ENCODE peak calls at places on chromosomes 13 and 19, in nine cellular contexts. One of them, this sample, is unnamed.

GRCh38 chr13:49645451-49645850 is 17.1 kb downstream of the ARL11 start:
- DNase-seq in WTC11: no peak
- DNase-seq in endothelial cell: no peak
- DNase-seq in GM04504: no peak
- DNase-seq in SK-N-DZ: no peak
- DNase-seq in AG04450: no peak
- DNase-seq in cardiac fibroblast: no peak
- DNase-seq in effector CD8-positive, alpha-beta T cell: no peak
- DNase-seq in progenitor cell of endocrine pancreas: no peak
- DNase-seq in this sample: no peak

GRCh38 chr13:59276436-59276835 is 887.3 kb downstream of the DIAPH3 start:
- DNase-seq in endothelial cell: no peak
- DNase-seq in WTC11: no peak
- DNase-seq in cardiac fibroblast: no peak
- DNase-seq in GM04504: no peak
- DNase-seq in AG04450: no peak
- DNase-seq in SK-N-DZ: no peak
- DNase-seq in effector CD8-positive, alpha-beta T cell: no peak
- DNase-seq in progenitor cell of endocrine pancreas: no peak
- DNase-seq in this sample: no peak

GRCh38 chr19:679418-680286 is 3.5 kb downstream of the FSTL3 start:
- DNase-seq in progenitor cell of endocrine pancreas: no peak
- DNase-seq in endothelial cell: peak
- DNase-seq in cardiac fibroblast: peak
- DNase-seq in WTC11: no peak
- DNase-seq in AG04450: peak
- DNase-seq in effector CD8-positive, alpha-beta T cell: peak
- DNase-seq in SK-N-DZ: no peak
- DNase-seq in GM04504: no peak
- DNase-seq in this sample: peak

GRCh38 chr13:110711778-110712070 is 1.8 kb upstream of the ING1 start:
- DNase-seq in effector CD8-positive, alpha-beta T cell: no peak
- DNase-seq in WTC11: no peak
- DNase-seq in endothelial cell: no peak
- DNase-seq in AG04450: no peak
- DNase-seq in progenitor cell of endocrine pancreas: no peak
- DNase-seq in cardiac fibroblast: peak
- DNase-seq in SK-N-DZ: no peak
- DNase-seq in GM04504: no peak
- DNase-seq in this sample: no peak

GRCh38 chr13:41019027-41019487 is at the start of gene ELF1:
- DNase-seq in SK-N-DZ: no peak
- DNase-seq in endothelial cell: no peak
- DNase-seq in GM04504: peak
- DNase-seq in WTC11: no peak
- DNase-seq in progenitor cell of endocrine pancreas: no peak
- DNase-seq in cardiac fibroblast: peak
- DNase-seq in AG04450: no peak
- DNase-seq in effector CD8-positive, alpha-beta T cell: peak
- DNase-seq in this sample: no peak

GRCh38 chr19:18317998-18318800 is 4.7 kb downstream of the LSM4 start:
- DNase-seq in endothelial cell: peak
- DNase-seq in AG04450: no peak
- DNase-seq in SK-N-DZ: no peak
- DNase-seq in cardiac fibroblast: no peak
- DNase-seq in WTC11: no peak
- DNase-seq in effector CD8-positive, alpha-beta T cell: no peak
- DNase-seq in progenitor cell of endocrine pancreas: no peak
- DNase-seq in GM04504: no peak
- DNase-seq in this sample: peak

GRCh38 chr13:94994506-94994905 is 282.2 kb upstream of the SOX21 start:
- DNase-seq in endothelial cell: no peak
- DNase-seq in WTC11: no peak
- DNase-seq in progenitor cell of endocrine pancreas: no peak
- DNase-seq in GM04504: no peak
- DNase-seq in SK-N-DZ: no peak
- DNase-seq in effector CD8-positive, alpha-beta T cell: no peak
- DNase-seq in cardiac fibroblast: no peak
- DNase-seq in AG04450: no peak
- DNase-seq in this sample: no peak

GRCh38 chr13:18995259-18995873 is 186.3 kb downstream of the TUBA3C start:
- DNase-seq in cardiac fibroblast: no peak
- DNase-seq in AG04450: no peak
- DNase-seq in endothelial cell: no peak
- DNase-seq in progenitor cell of endocrine pancreas: no peak
- DNase-seq in effector CD8-positive, alpha-beta T cell: no peak
- DNase-seq in GM04504: no peak
- DNase-seq in WTC11: no peak
- DNase-seq in SK-N-DZ: no peak
- DNase-seq in this sample: no peak

This sample was measured in BE2C.